ENCODE peak calls at places on chromosomes 7 and 10, in four cellular contexts. F is SJSA1, H is aorta, N is BE2C. T is an unnamed sample.

GRCh38 chr7:157854066-157854891 is 517.5 kb downstream of the DNAJB6 start:
- DNase-seq in H (peak; percentile 79), N (no peak), F (no peak), T (no peak)

GRCh38 chr10:69010151-69010640 is 21.6 kb downstream of the KIFBP start:
- DNase-seq in H (no peak), F (no peak), N (no peak), T (no peak)

GRCh38 chr10:88156341-88156740 is 292.9 kb downstream of the PTEN start:
- DNase-seq in N (no peak), H (no peak), F (no peak), T (no peak)

GRCh38 chr7:27166475-27167169 is 1.3 kb upstream of the HOXA9 start:
- DNase-seq in H (peak; percentile 76), F (no peak), N (no peak), T (no peak)

GRCh38 chr7:41870505-41871138 is 167.7 kb upstream of the INHBA start:
- DNase-seq in F (no peak), N (no peak), H (no peak), T (no peak)

GRCh38 chr10:29203432-29203831 is 85.4 kb upstream of the LYZL1 start:
- DNase-seq in F (no peak), N (no peak), H (no peak), T (no peak)

GRCh38 chr7:123916240-123916724 is 8.8 kb upstream of the SPAM1 start:
- DNase-seq in N (no peak), F (no peak), H (no peak), T (no peak)

GRCh38 chr10:17516376-17516775 is 62.0 kb upstream of the ST8SIA6 start:
- DNase-seq in H (no peak), F (no peak), N (no peak), T (no peak)

GRCh38 chr10:80612261-80612660 is 74.6 kb downstream of the SH2D4B start:
- DNase-seq in F (no peak), H (no peak), N (no peak), T (no peak)

GRCh38 chr10:44702531-44702930 is 208.6 kb upstream of the TMEM72 start:
- DNase-seq in F (no peak), N (no peak), H (no peak), T (no peak)

GRCh38 chr10:1635340-1635739 is 102.0 kb downstream of the ADARB2 start:
- DNase-seq in H (no peak), F (no peak), N (no peak), T (no peak)

GRCh38 chr7:128044064-128044463 is 12.8 kb upstream of the LRRC4 start:
- DNase-seq in F (no peak), N (no peak), H (no peak), T (no peak)

GRCh38 chr7:128041203-128041602 is 10.0 kb upstream of the LRRC4 start:
- DNase-seq in H (no peak), F (no peak), N (peak; percentile 58), T (no peak)

GRCh38 chr7:128042027-128042426 is 10.8 kb upstream of the LRRC4 start:
- DNase-seq in H (no peak), F (no peak), N (no peak), T (no peak)

GRCh38 chr7:128040205-128040604 is 9.0 kb upstream of the LRRC4 start:
- DNase-seq in N (no peak), F (no peak), H (no peak), T (no peak)

GRCh38 chr7:128045766-128046165 is 14.5 kb upstream of the LRRC4 start:
- DNase-seq in F (no peak), H (no peak), N (no peak), T (no peak)
- H3K9me3 ChIP-seq in F (no peaks in the 10 kb centered on the region), H (no peaks in the 10 kb centered on the region), N (no peaks in the 10 kb centered on the region), T (no peaks in the 10 kb centered on the region)

DNA sequence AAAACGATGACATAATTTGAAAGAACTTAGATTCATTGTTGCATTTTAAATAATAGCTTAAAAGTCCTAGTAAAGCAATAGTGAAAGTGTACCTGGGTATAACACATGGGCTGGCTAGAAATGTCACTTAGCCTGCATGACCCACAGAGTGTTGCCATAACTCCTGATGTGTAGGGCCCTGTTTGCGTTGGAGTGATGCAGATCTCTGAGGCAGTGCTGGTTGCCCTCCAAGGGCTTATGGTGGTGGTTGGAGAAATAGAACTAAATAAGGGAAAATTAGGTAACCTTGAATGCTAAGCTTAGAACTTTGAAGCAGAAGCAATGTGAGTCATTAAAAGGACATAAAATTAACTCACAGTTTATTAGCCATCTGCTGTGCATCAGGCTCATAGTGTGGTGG is 105.7 kb downstream of the CCNY start:
- DNase-seq in N (no peak), H (no peak), F (no peak), T (no peak)
- H3K9me3 ChIP-seq in N (no peaks in the 10 kb centered on the region), H (peaks cover 7% of the 10 kb centered on the region), F (peaks cover 14% of the 10 kb centered on the region), T (peaks cover 8% of the 10 kb centered on the region)

GRCh38 chr7:151231964-151232271 is 365 bp upstream of the CHPF2 start:
- DNase-seq in H (no peak), F (no peak), N (no peak), T (no peak)
- H3K9me3 ChIP-seq in H (no peaks in the 10 kb centered on the region), F (no peaks in the 10 kb centered on the region), N (no peaks in the 10 kb centered on the region), T (no peaks in the 10 kb centered on the region)

GRCh38 chr7:3953133-3953532 is 652.1 kb downstream of the SDK1 start:
- DNase-seq in F (no peak), H (no peak), N (no peak), T (no peak)

GRCh38 chr7:3949226-3949625 is 648.2 kb downstream of the SDK1 start:
- DNase-seq in H (no peak), N (no peak), F (no peak), T (no peak)

GRCh38 chr7:3953946-3954345 is 652.9 kb downstream of the SDK1 start:
- DNase-seq in N (no peak), H (no peak), F (no peak), T (no peak)

GRCh38 chr7:3950249-3950648 is 649.2 kb downstream of the SDK1 start:
- DNase-seq in F (no peak), H (no peak), N (no peak), T (no peak)

DNA sequence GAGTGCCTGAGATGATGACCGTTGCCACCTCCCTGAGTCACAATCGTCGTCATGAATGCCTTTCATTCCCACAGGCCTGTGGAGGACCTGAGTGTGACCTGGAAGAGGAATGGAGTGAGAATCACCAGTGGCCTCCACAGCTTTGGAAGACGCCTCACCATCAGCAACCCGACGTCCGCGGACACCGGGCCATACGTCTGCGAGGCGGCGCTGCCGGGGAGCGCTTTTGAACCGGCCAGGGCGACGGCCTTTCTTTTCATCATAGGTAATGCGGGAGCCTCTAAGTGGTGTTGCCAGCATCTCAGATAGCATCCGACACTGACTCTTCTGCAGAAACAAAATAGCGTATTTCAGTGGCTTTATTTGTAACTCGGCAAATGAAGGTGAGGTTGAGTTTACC is 650.6 kb downstream of the SDK1 start:
- DNase-seq in N (no peak), H (no peak), F (no peak), T (no peak)
- H3K9me3 ChIP-seq in N (no peaks in the 10 kb centered on the region), H (no peaks in the 10 kb centered on the region), F (no peaks in the 10 kb centered on the region), T (no peaks in the 10 kb centered on the region)

DNA sequence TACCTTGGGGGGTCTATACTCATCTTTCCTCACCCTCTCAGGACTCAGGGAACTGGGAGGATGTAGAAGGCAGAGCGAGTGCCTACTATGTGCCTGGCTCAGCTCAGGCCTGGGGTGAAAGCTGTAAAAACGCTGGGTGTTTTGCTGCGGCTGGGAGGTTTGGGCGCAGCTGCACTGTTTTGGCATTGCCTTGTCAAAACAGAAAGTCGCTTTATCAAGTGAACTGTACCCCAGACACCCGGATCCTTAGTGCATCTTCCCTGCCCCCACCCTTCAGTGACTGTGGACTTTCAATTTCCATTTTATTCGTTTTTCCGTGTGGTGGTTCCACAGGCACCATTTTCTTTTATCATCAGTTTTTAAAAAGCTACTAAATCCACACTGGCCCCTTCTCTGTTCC is 86.7 kb upstream of the ZNF716 start:
- DNase-seq in H (no peak), F (no peak), N (no peak), T (no peak)
- H3K9me3 ChIP-seq in H (no peaks in the 10 kb centered on the region), F (no peaks in the 10 kb centered on the region), N (no peaks in the 10 kb centered on the region), T (no peaks in the 10 kb centered on the region)